ENCODE peak calls at places on chromosomes 12 and 14, in seven cellular contexts. W, A, T, Q, N, P and J are unnamed samples.

GRCh38 chr12:108722992-108723766 is 8.1 kb downstream of the CORO1C start:
- DNase-seq in T (no peak), Q (no peak), W (peak), A (peak), P (peak), N (no peak), J (no peak)

GRCh38 chr14:65333926-65334687 is 78.4 kb upstream of the FUT8 start:
- DNase-seq in Q (peak), W (peak), A (peak), T (peak), P (peak), N (no peak), J (no peak)

GRCh38 chr14:68873379-68873778 is 80.5 kb upstream of the ZFP36L1 start:
- DNase-seq in Q (no peak), P (no peak), W (no peak), N (no peak), T (no peak), A (no peak), J (no peak)

GRCh38 chr12:113198286-113198685 is 12.8 kb downstream of the RITA1 start:
- DNase-seq in Q (no peak), N (no peak), T (no peak), P (no peak), W (no peak), A (peak), J (no peak)

GRCh38 chr12:52776913-52777395 is at the start of gene KRT76:
- DNase-seq in A (no peak), T (no peak), P (no peak), W (no peak), Q (no peak), N (no peak), J (no peak)

GRCh38 chr12:60148831-60149230 is 553.0 kb downstream of the SLC16A7 start:
- DNase-seq in N (no peak), P (peak), T (no peak), Q (no peak), W (peak), A (peak), J (no peak)

GRCh38 chr14:60724080-60724618 is at the start of gene SIX4:
- DNase-seq in A (peak), T (peak), N (peak), Q (peak), P (peak), W (peak), J (no peak)

GRCh38 chr14:51202914-51203665 is 37.0 kb upstream of the TMX1 start:
- DNase-seq in T (no peak), W (no peak), P (no peak), A (no peak), N (peak), Q (no peak), J (no peak)

GRCh38 chr14:68797180-68797670 is 4.4 kb upstream of the ZFP36L1 start:
- DNase-seq in A (no peak), T (peak), W (no peak), Q (no peak), P (no peak), N (no peak), J (no peak)

GRCh38 chr12:30391766-30392366 is 303.8 kb downstream of the IPO8 start:
- DNase-seq in T (no peak), A (no peak), N (no peak), W (no peak), Q (no peak), P (no peak), J (no peak)

GRCh38 chr14:103019236-103019635 is 38.1 kb downstream of the CDC42BPB start:
- DNase-seq in Q (no peak), T (no peak), P (no peak), N (no peak), A (no peak), W (no peak), J (no peak)

GRCh38 chr12:47383942-47384341 is 304.2 kb upstream of the AMIGO2 start:
- DNase-seq in Q (no peak), N (no peak), P (peak), T (no peak), A (peak), W (peak), J (no peak)

GRCh38 chr12:123076604-123077297 is 74.1 kb downstream of the PITPNM2 start:
- DNase-seq in Q (no peak), W (no peak), N (no peak), P (no peak), A (no peak), T (no peak), J (no peak)

GRCh38 chr14:103444837-103445524 is 59.8 kb downstream of the MARK3 start:
- DNase-seq in N (no peak), A (peak), T (no peak), Q (no peak), P (peak), W (peak), J (no peak)

GRCh38 chr12:56297400-56297799 is 2.7 kb downstream of the CS start:
- DNase-seq in N (no peak), P (no peak), A (no peak), W (no peak), T (no peak), Q (no peak), J (no peak)

GRCh38 chr12:4115570-4115969 is 158.0 kb upstream of the CCND2 start:
- DNase-seq in T (peak), P (no peak), N (no peak), W (no peak), Q (no peak), A (no peak), J (no peak)
- TF ChIP-seq CTCF in T (no peak), P (no peak), N (no peak), W (no peak), Q (peak), A (no peak), J (no peak)

GRCh38 chr12:54571166-54571856 is 17.1 kb downstream of the PPP1R1A start:
- DNase-seq in A (no peak), Q (no peak), T (peak), P (no peak), W (peak), N (no peak), J (no peak)
- TF ChIP-seq CTCF in A (no peak), Q (no peak), T (no peak), P (no peak), W (peak), N (no peak), J (no peak)

DNA sequence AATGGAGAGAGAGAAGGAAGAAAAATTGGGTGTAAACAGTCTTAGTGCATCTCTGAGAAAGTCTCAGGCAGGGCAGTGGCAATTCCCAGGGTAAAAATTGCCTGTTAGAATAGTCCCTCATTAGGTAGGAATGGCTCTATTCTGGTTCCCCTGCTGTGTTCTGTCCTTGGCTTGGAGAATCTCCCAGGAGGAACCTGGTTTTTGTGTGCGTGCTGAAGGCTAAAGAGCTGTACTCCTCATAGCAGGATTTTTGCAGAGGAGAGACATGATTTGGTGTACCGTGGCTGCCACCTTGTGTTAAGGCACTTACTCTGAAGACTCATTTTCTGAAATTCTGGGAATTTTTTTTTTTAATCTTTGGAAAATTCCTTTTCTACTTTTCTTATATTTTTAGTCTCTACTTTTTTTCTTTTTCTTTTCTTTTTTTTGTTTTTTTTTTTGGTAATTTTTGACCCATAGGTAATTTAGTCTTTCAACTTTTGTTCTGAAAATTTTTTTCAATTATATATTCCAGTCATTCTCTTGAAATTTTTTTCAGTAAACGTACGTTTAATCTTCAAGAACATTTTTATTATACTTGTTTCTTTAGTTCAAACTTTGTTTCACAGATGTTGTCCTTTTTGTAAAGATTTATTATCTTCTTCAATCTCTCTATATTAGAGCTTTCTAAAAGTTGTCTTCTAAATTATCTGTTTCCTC is 63.8 kb downstream of the FBXO33 start:
- DNase-seq in P (peak), Q (peak), T (peak), A (peak), N (no peak), W (peak), J (peak)
- TF ChIP-seq CTCF in P (peak), Q (peak), T (peak), A (peak), N (peak), W (peak), J (peak)

GRCh38 chr14:22002860-22003284 is 329.3 kb upstream of the OR4E1 start:
- DNase-seq in W (no peak), P (no peak), Q (peak), T (peak), A (no peak), N (no peak), J (no peak)
- TF ChIP-seq CTCF in W (no peak), P (no peak), Q (peak), T (peak), A (peak), N (peak), J (peak)

GRCh38 chr14:91381801-91382670 is 35.6 kb downstream of the CCDC88C start:
- DNase-seq in W (no peak), P (no peak), T (no peak), Q (no peak), A (no peak), N (no peak), J (no peak)

GRCh38 chr14:91377700-91378652 is 39.6 kb downstream of the CCDC88C start:
- DNase-seq in N (no peak), Q (peak), A (no peak), T (no peak), P (no peak), W (no peak), J (no peak)

GRCh38 chr14:91380610-91381371 is 36.8 kb downstream of the CCDC88C start:
- DNase-seq in W (peak), N (no peak), Q (peak), T (no peak), P (peak), A (peak), J (no peak)

GRCh38 chr14:91378945-91379932 is 38.4 kb downstream of the CCDC88C start:
- DNase-seq in N (no peak), A (no peak), P (no peak), T (no peak), W (no peak), Q (no peak), J (no peak)

DNA sequence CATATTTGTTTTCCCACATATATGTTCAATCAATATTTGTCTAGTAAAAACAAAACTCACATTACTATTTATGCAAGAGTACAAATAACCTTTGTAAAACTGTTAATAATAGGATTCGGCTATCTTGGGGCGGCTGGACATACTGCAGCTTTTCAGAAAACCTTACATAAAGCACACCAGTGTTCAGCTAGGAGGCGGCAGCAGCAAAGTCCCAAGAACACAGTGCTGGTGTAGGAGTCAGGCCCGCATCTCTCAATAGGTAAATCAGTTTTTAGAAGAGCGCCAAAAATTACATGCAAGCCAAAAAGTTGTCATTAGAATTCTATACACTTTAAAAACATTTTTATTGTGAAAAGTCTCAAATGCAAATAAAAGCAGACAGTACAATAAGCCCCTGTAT is 37.5 kb downstream of the CCDC88C start:
- DNase-seq in A (no peak), W (no peak), P (no peak), Q (no peak), T (no peak), N (no peak), J (no peak)
- TF ChIP-seq CTCF in A (no peak), W (no peak), P (no peak), Q (no peak), T (no peak), N (no peak), J (no peak)

GRCh38 chr14:32201816-32202467 is at the start of gene RNU6-7:
- DNase-seq in A (no peak), Q (no peak), P (peak), T (peak), N (peak), W (peak), J (no peak)

GRCh38 chr14:32202468-32202865 is 602 bp downstream of the RNU6-8 start:
- DNase-seq in T (no peak), P (no peak), N (no peak), Q (no peak), A (peak), W (no peak), J (no peak)

GRCh38 chr14:32201196-32201815 is 539 bp upstream of the RNU6-7 start:
- DNase-seq in N (peak), T (peak), Q (peak), W (peak), A (peak), P (peak), J (no peak)

GRCh38 chr14:32202941-32203882 is at the start of gene RNU6-8:
- DNase-seq in T (peak), A (peak), W (peak), Q (peak), P (peak), N (peak), J (no peak)

DNA sequence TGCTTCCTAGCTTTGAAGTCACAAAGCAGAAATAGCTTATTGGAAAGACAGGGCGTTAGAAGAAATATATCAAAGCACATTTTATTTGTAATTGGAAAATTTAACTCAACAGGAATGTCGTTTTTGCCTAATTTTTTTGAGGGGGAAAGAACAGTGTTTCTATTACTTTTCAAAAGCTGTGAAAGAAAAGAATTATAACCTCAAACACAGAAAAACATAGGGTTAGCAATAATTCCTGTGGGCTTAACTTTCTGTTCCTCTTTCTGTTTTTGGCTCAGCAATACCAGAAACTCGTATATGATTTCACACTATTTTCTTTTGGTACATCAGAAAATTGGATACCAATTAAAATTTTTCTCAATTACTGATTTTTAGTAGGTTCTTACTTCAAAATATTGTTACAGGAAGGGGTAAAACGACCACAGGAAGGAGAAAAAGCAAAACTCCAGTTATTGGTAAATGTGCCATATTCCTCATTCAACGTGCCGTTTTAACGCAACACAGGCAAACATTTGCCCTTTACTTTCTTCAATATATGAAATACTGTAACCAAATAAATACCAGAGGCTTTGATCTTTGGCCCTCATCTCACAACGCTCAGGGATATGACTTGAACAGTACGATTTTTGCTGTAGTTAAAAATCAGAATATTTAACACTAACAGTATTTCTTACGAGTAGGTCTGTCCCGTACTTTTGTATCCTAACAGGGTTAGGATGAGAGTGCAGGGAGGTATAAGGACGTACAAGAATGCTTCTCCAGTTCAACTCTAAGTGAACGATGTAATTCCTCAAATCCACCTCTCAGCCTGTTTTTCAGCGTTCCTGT is 1.3 kb upstream of the RNU6-7 start:
- DNase-seq in A (no peak), W (no peak), Q (peak), P (no peak), N (peak), T (no peak), J (no peak)
- TF ChIP-seq CTCF in A (no peak), W (no peak), Q (no peak), P (no peak), N (no peak), T (no peak), J (no peak)

GRCh38 chr12:104790296-104791125 is 167.6 kb downstream of the SLC41A2 start:
- DNase-seq in N (peak), T (peak), Q (peak), W (peak), A (no peak), P (no peak), J (no peak)

GRCh38 chr12:104796475-104796862 is 161.6 kb downstream of the SLC41A2 start:
- DNase-seq in T (no peak), N (no peak), Q (no peak), W (no peak), P (no peak), A (no peak), J (no peak)

GRCh38 chr12:104792570-104792969 is 165.5 kb downstream of the SLC41A2 start:
- DNase-seq in A (peak), P (peak), T (no peak), N (no peak), W (peak), Q (no peak), J (no peak)

GRCh38 chr12:104793968-104794367 is 164.1 kb downstream of the SLC41A2 start:
- DNase-seq in N (no peak), W (no peak), P (no peak), Q (no peak), T (no peak), A (no peak), J (no peak)

DNA sequence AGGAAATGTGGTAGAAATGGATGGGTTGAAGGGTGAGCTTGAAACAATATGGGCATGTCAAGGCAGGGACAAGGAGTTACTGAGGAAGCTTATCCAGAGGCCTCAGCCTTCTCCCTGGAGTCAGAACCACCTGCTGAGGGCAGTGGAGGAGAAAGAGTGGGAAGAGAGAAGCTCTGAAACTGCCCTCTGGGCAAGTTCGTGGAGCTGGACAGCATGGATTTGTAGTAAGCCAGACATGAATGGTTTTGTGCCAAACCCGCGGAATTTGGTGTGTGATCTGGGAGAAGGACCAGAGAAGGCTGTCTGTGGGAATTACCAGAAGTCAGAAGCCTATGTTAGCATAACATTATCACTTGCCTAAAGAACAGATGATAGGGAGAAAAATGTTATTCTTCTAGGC is 164.8 kb downstream of the SLC41A2 start:
- DNase-seq in P (peak), Q (no peak), T (no peak), W (peak), A (peak), N (no peak), J (no peak)
- TF ChIP-seq CTCF in P (no peak), Q (no peak), T (no peak), W (no peak), A (no peak), N (no peak), J (no peak)

DNA sequence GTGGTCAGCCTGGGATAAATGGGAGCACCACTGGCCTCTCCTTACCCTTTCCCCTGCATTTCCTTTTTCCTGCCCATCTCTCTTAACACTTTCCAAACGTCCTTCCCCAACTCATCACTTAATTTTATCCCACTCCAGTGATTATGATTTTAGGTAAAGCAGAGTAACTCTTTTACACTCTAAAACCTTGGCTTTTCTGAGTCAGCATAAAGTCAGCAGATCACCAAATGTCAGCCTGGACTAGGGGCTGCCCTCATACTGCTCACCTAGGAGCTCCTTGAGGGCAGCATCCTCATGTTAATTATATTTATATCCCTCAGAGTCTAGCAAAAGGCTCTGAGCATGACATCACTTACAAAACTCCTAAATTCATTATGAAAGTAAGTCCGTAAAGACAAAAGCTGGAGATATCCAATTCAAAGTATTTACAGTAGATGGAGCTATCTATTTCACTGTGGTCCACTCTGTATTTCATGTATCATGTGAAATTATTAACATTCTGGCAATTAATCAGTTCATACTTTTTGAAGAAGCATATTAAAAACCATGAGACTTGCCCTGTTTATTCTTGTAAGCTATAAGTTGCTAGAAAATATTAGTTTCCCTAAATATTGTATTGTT is 17.0 kb upstream of the DICER1 start:
- DNase-seq in T (no peak), P (peak), W (peak), Q (no peak), N (no peak), A (peak), J (no peak)
- TF ChIP-seq CTCF in T (no peak), P (peak), W (peak), Q (peak), N (no peak), A (peak), J (no peak)